ENCODE peak calls at places on chromosomes 5 and 9, in nine cellular contexts. Z is Peyer's patch, Y is transverse colon, J is ovary, I is A549, S is sigmoid colon, W is tibial nerve, V is HCT116, B is stomach. U is an unnamed sample.

GRCh38 chr9:112028242-112029221 is 131.9 kb downstream of the UGCG start:
- DNase-seq in Y (no peak), I (peak), W (no peak), J (no peak), B (no peak), Z (no peak), V (no peak), S (no peak), U (no peak)

GRCh38 chr5:111755942-111756353 is 1.0 kb downstream of the NREP start:
- DNase-seq in V (no peak), S (no peak), I (no peak), J (no peak), B (no peak), Y (no peak), Z (no peak), W (no peak), U (no peak)

GRCh38 chr9:70100362-70100761 is 56.7 kb downstream of the MAMDC2 start:
- DNase-seq in B (no peak), S (peak), I (peak), Z (no peak), J (peak), V (no peak), W (no peak), Y (peak), U (no peak)

GRCh38 chr5:59715228-59715627 is 178.3 kb downstream of the PDE4D start:
- DNase-seq in V (no peak), S (no peak), W (no peak), I (no peak), Y (no peak), J (no peak), B (no peak), Z (no peak), U (no peak)

GRCh38 chr5:1782385-1783213 is 17.0 kb downstream of the MRPL36 start:
- DNase-seq in S (peak), Z (no peak), V (no peak), J (no peak), Y (no peak), B (no peak), W (no peak), I (no peak), U (no peak)

GRCh38 chr9:33946779-33947535 is 101.7 kb downstream of the UBAP2 start:
- DNase-seq in W (no peak), B (no peak), V (no peak), Y (no peak), J (no peak), Z (no peak), S (no peak), I (peak), U (no peak)

GRCh38 chr5:57072218-57072892 is 101.5 kb upstream of the GPBP1 start:
- DNase-seq in Z (no peak), I (no peak), S (no peak), V (no peak), B (no peak), J (no peak), W (no peak), Y (no peak), U (no peak)

GRCh38 chr5:56282241-56282640 is 49.1 kb upstream of the ANKRD55 start:
- DNase-seq in S (no peak), B (no peak), I (no peak), J (no peak), W (no peak), Y (no peak), Z (no peak), V (no peak), U (no peak)

GRCh38 chr9:87375397-87376073 is 122.1 kb upstream of the DAPK1 start:
- DNase-seq in Z (no peak), W (no peak), Y (no peak), I (peak), V (no peak), J (no peak), B (no peak), S (no peak), U (no peak)

GRCh38 chr5:141040763-141041426 is 10.3 kb upstream of the PCDHB1 start:
- DNase-seq in S (peak), Y (peak), V (peak), I (peak), B (peak), J (peak), W (peak), Z (peak), U (peak)

GRCh38 chr5:151667083-151667482 is 19.6 kb downstream of the SPARC start:
- DNase-seq in B (no peak), S (no peak), W (no peak), Y (no peak), J (no peak), Z (no peak), I (no peak), V (no peak), U (no peak)

GRCh38 chr5:17441351-17441750 is 56.7 kb upstream of the TAF11L2 start:
- DNase-seq in J (no peak), Y (no peak), V (no peak), I (peak), B (no peak), Z (no peak), S (no peak), W (no peak), U (no peak)

GRCh38 chr9:38681747-38682227 is 38.1 kb downstream of the FAM240B start:
- DNase-seq in Y (no peak), Z (no peak), J (no peak), B (no peak), S (no peak), I (no peak), V (no peak), W (no peak), U (no peak)

GRCh38 chr9:136254381-136255165 is 9.0 kb upstream of the QSOX2 start:
- DNase-seq in S (no peak), W (no peak), V (no peak), I (peak), B (no peak), Z (no peak), Y (no peak), J (peak), U (no peak)

GRCh38 chr5:68464424-68464823 is 248.9 kb downstream of the PIK3R1 start:
- DNase-seq in V (no peak), Z (no peak), I (no peak), S (no peak), Y (no peak), B (no peak), J (no peak), W (no peak), U (no peak)

GRCh38 chr9:112248722-112249121 is 73.6 kb upstream of the SUSD1 start:
- DNase-seq in V (no peak), J (no peak), S (no peak), B (no peak), Z (no peak), Y (no peak), I (no peak), W (no peak), U (no peak)

GRCh38 chr9:27151693-27152397 is 42.8 kb downstream of the TEK start:
- DNase-seq in Y (no peak), S (no peak), V (no peak), W (no peak), I (no peak), B (no peak), Z (no peak), J (no peak), U (peak)

GRCh38 chr9:105073147-105073546 is 145.2 kb upstream of the ABCA1 start:
- DNase-seq in W (no peak), S (no peak), I (peak), V (no peak), B (no peak), Z (no peak), Y (no peak), J (no peak), U (no peak)

GRCh38 chr5:60248900-60249299 is 355.4 kb upstream of the PDE4D start:
- DNase-seq in I (no peak), B (no peak), S (no peak), Y (no peak), J (no peak), Z (no peak), W (no peak), V (no peak), U (no peak)

GRCh38 chr5:28286566-28286965 is 1248.2 kb upstream of the CDH9 start:
- DNase-seq in V (no peak), B (no peak), W (no peak), S (no peak), Y (no peak), J (no peak), I (peak), Z (no peak), U (no peak)

GRCh38 chr9:35406183-35406959 is 83.5 kb upstream of the RUSC2 start:
- DNase-seq in V (no peak), I (no peak), J (peak), Y (peak), S (no peak), Z (peak), W (no peak), B (peak), U (peak)

GRCh38 chr9:95801797-95802196 is 73.7 kb upstream of the ERCC6L2 start:
- DNase-seq in S (no peak), I (no peak), V (no peak), W (no peak), Z (no peak), B (no peak), J (no peak), Y (no peak), U (no peak)

GRCh38 chr5:15948225-15948624 is 231.4 kb downstream of the MARCHF11 start:
- DNase-seq in Z (no peak), B (no peak), I (no peak), J (no peak), V (no peak), Y (no peak), W (no peak), S (no peak), U (no peak)

GRCh38 chr5:168076561-168076991 is 214.9 kb upstream of the WWC1 start:
- DNase-seq in Y (no peak), W (peak), I (peak), J (no peak), Z (no peak), B (no peak), S (peak), V (peak), U (peak)

GRCh38 chr5:17267099-17267498 is 49.7 kb downstream of the BASP1 start:
- DNase-seq in Z (no peak), J (no peak), S (no peak), V (no peak), Y (no peak), B (no peak), W (no peak), I (no peak), U (no peak)

GRCh38 chr5:81721049-81721448 is 29.8 kb downstream of the SSBP2 start:
- DNase-seq in W (no peak), J (no peak), V (no peak), Z (no peak), I (no peak), Y (no peak), S (no peak), B (no peak), U (no peak)

GRCh38 chr9:106920701-106921283 is 57.8 kb downstream of the ZNF462 start:
- DNase-seq in I (no peak), W (no peak), B (peak), S (no peak), Z (no peak), V (peak), J (peak), Y (peak), U (no peak)

GRCh38 chr5:170572453-170572852 is 68.6 kb downstream of the KCNIP1 start:
- DNase-seq in V (no peak), S (no peak), W (no peak), Y (no peak), Z (no peak), J (no peak), I (peak), B (no peak), U (peak)

GRCh38 chr5:22316291-22316690 is 536.9 kb downstream of the CDH12 start:
- DNase-seq in Z (no peak), J (no peak), W (no peak), S (no peak), I (no peak), B (no peak), Y (no peak), V (no peak), U (no peak)

GRCh38 chr5:81545911-81546310 is 152.0 kb upstream of the ACOT12 start:
- DNase-seq in Y (no peak), Z (no peak), B (no peak), I (no peak), W (no peak), S (no peak), J (no peak), V (no peak), U (no peak)

GRCh38 chr9:751137-752051 is 90.1 kb upstream of the DMRT1 start:
- DNase-seq in V (no peak), B (no peak), W (no peak), I (no peak), S (no peak), Z (no peak), Y (peak), J (no peak), U (no peak)

GRCh38 chr5:114857951-114858401 is 311.7 kb downstream of the TRIM36 start:
- DNase-seq in Z (no peak), B (no peak), W (no peak), Y (no peak), J (no peak), S (no peak), I (no peak), V (no peak), U (no peak)

GRCh38 chr9:117153021-117153420 is 261.8 kb downstream of the ASTN2 start:
- DNase-seq in J (no peak), Y (no peak), B (no peak), I (no peak), Z (no peak), S (no peak), V (no peak), W (no peak), U (no peak)

GRCh38 chr9:111433082-111433481 is 51.1 kb downstream of the ECPAS start:
- DNase-seq in Z (no peak), S (no peak), I (no peak), B (peak), V (no peak), Y (no peak), J (no peak), W (no peak), U (no peak)

GRCh38 chr5:76953551-76954382 is 922 bp downstream of the CRHBP start:
- DNase-seq in Z (no peak), J (no peak), Y (no peak), W (no peak), S (no peak), V (no peak), B (no peak), I (peak), U (no peak)

GRCh38 chr5:132410451-132411381 is 41.2 kb downstream of the SLC22A5 start:
- DNase-seq in B (peak), J (peak), Y (peak), Z (peak), S (peak), W (peak), I (peak), V (no peak), U (peak)
- TF ChIP-seq CTCF in B (peak), J (peak), Y (peak), Z (peak), S (peak), W (peak), I (peak), V (peak), U (peak)

GRCh38 chr5:122126711-122127385 is 2.5 kb upstream of the ZNF474 start:
- DNase-seq in J (peak), Y (no peak), S (peak), B (no peak), Z (no peak), W (no peak), V (no peak), I (no peak), U (no peak)
- H3K27ac ChIP-seq in J (no peak), Y (peak), S (peak), B (no peak), Z (peak), W (peak), V (no peak), I (no peak), U (peak)

DNA sequence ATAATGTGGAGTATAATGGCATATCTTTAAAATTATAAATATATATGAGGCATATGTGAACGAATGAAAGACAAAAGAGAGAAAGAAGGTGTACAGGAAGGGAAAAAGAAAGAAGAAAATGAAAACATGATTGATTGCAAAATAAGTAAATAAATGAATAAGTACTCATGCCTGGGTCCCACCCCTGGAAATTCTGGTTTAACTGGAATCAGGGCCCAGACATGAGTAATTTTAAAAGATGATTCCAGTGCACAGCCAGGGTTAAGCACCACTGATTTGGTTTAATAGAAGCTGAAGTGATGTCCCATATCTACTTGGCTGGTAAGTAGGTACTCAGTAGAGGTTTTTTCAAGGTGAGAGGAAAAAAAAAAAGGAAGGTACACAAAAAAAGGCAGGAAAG is 34.0 kb upstream of the HOMER1 start:
- DNase-seq in W (no peak), Y (no peak), S (no peak), Z (no peak), V (no peak), B (no peak), I (no peak), J (no peak), U (peak)
- TF ChIP-seq POLR2A in W (no peak), Y (no peak), S (no peak), Z (no peak), V (no peak), B (no peak), I (no peak), J (no peak), U (no peak)

GRCh38 chr9:131275332-131276106 is 791 bp downstream of the FAM78A start:
- DNase-seq in W (no peak), Y (peak), B (no peak), Z (no peak), J (no peak), V (no peak), I (no peak), S (no peak), U (no peak)

GRCh38 chr9:131276891-131277672 is 772 bp upstream of the FAM78A start:
- DNase-seq in Y (no peak), J (no peak), Z (peak), V (no peak), S (no peak), I (no peak), B (no peak), W (no peak), U (no peak)

GRCh38 chr9:131274674-131275331 is 1.5 kb downstream of the FAM78A start:
- DNase-seq in S (no peak), V (no peak), Z (no peak), B (no peak), W (peak), I (no peak), Y (peak), J (no peak), U (no peak)

GRCh38 chr9:131277673-131278420 is 1.5 kb upstream of the FAM78A start:
- DNase-seq in Y (peak), Z (peak), B (peak), W (peak), J (peak), S (peak), I (peak), V (peak), U (peak)

DNA sequence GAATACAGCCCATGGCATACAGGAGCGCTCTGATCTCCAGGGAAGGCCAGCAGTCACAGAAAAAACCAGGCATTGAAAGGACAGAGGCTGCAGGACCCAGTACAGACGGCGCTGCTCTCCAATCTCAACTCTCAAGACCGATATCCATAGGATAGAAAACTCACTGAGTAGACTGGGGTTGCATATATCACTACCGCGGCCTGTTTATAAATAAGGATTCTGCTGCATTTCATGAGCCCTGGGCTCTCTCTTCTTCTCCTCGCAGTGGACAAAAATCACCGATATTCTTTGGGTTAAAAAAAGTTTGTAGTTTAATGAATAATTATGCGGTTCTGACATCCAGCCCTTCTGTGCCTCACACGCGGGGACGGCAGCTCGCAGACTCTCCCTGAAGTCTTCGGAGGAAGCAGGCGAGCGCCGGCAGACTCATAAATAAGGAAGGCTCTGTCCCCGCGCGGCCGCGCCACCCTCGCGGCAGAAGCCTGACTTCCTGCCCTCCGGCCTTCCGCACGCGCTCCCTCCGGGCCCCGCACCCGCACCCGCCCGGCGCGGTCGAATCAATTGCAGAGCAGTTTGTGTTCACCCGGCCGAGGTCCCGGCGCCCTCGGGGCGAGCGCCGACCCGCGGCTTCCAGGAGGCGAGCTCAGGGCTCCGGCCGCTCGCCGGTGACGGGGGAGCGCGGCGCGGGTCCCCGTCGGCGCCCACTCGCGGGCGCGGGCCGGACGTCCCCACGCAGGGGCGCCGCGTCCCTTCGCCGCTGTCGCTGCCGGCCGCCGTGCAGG is at the start of gene FAM78A:
- DNase-seq in B (peak), Y (peak), J (no peak), W (no peak), S (no peak), V (no peak), Z (peak), I (no peak), U (no peak)
- TF ChIP-seq CTCF in B (no peak), Y (no peak), J (no peak), W (no peak), S (no peak), V (no peak), Z (no peak), I (no peak), U (no peak)

GRCh38 chr5:149415245-149415967 is 36.3 kb upstream of the IL17B start:
- DNase-seq in W (no peak), V (no peak), Z (no peak), B (no peak), Y (no peak), S (peak), J (peak), I (no peak), U (no peak)

GRCh38 chr5:149414405-149415244 is 35.5 kb upstream of the IL17B start:
- DNase-seq in J (no peak), B (no peak), Z (no peak), S (peak), Y (no peak), W (no peak), I (no peak), V (no peak), U (no peak)

GRCh38 chr5:149411738-149412519 is 32.8 kb upstream of the IL17B start:
- DNase-seq in S (peak), J (peak), B (no peak), I (no peak), Z (no peak), Y (no peak), W (no peak), V (no peak), U (no peak)

GRCh38 chr5:149412783-149413476 is 33.8 kb upstream of the IL17B start:
- DNase-seq in W (no peak), I (no peak), Y (no peak), V (no peak), J (peak), Z (no peak), S (peak), B (no peak), U (no peak)

GRCh38 chr5:149413477-149414210 is 34.6 kb upstream of the IL17B start:
- DNase-seq in Y (no peak), W (no peak), Z (no peak), I (no peak), S (peak), B (no peak), J (peak), V (no peak), U (no peak)
- H3K27ac ChIP-seq in Y (peak), W (peak), Z (peak), I (no peak), S (peak), B (no peak), J (peak), V (no peak), U (peak)

U was measured in prostate gland.